ENCODE peak calls at places on chromosome 1, in seven cellular contexts. Y is mammary epithelial cell, O is GM04503, E is C1 segment of cervical spinal cord, W is SJSA1, I is H9, U is NCI-H2081. P is an unnamed sample.

GRCh38 chr1:195590649-195591048 is 1017.6 kb downstream of the KCNT2 start:
- DNase-seq in Y (no peak), I (no peak), O (no peak), U (no peak), E (no peak), W (no peak), P (no peak)

GRCh38 chr1:159071970-159072582 is 4.5 kb downstream of the AIM2 start:
- DNase-seq in I (no peak), Y (peak; percentile 46), U (peak; percentile 45), E (no peak), W (peak; percentile 22), O (no peak), P (no peak)

GRCh38 chr1:14842891-14843290 is 244.4 kb downstream of the KAZN start:
- DNase-seq in U (no peak), Y (peak; percentile 10), I (no peak), E (no peak), W (peak; percentile 87), O (no peak), P (no peak)

GRCh38 chr1:39733161-39733560 is 5.5 kb upstream of the PPIE start:
- DNase-seq in O (no peak), W (no peak), U (no peak), Y (peak; percentile 19), I (no peak), E (no peak), P (peak; percentile 62)

GRCh38 chr1:172068334-172068733 is 227.0 kb downstream of the DNM3 start:
- DNase-seq in W (no peak), Y (no peak), E (no peak), I (no peak), U (no peak), O (no peak), P (no peak)

GRCh38 chr1:66968574-66968973 is 43.8 kb downstream of the MIER1 start:
- DNase-seq in I (no peak), U (no peak), E (no peak), O (no peak), Y (no peak), W (no peak), P (no peak)

GRCh38 chr1:21255284-21255942 is 34.9 kb downstream of the ECE1 start:
- DNase-seq in U (peak; percentile 79), Y (peak; percentile 72), O (peak; percentile 42), W (peak; percentile 84), I (peak; percentile 88), E (peak; percentile 34), P (peak; percentile 79)

GRCh38 chr1:78231477-78231876 is 185.7 kb downstream of the GIPC2 start:
- DNase-seq in W (no peak), O (no peak), U (no peak), I (no peak), Y (no peak), E (no peak), P (no peak)

GRCh38 chr1:179230251-179230650 is 774 bp upstream of the ABL2 start:
- DNase-seq in E (no peak), O (no peak), U (no peak), W (peak; percentile 33), Y (peak; percentile 32), I (no peak), P (no peak)

GRCh38 chr1:234398849-234399381 is 25.7 kb downstream of the COA6 start:
- DNase-seq in Y (peak; percentile 16), U (no peak), I (no peak), E (no peak), O (no peak), W (no peak), P (no peak)

GRCh38 chr1:68977211-68977610 is 480.3 kb upstream of the DEPDC1 start:
- DNase-seq in W (no peak), Y (no peak), U (no peak), E (no peak), O (no peak), I (peak; percentile 40), P (no peak)

GRCh38 chr1:25909062-25909461 is 2.8 kb upstream of the STMN1 start:
- DNase-seq in O (no peak), E (no peak), I (no peak), U (no peak), Y (no peak), W (no peak), P (no peak)

GRCh38 chr1:206797534-206798383 is 25.5 kb upstream of the IL10 start:
- DNase-seq in W (no peak), Y (no peak), U (no peak), I (peak; percentile 65), E (no peak), O (no peak), P (no peak)

GRCh38 chr1:224497714-224498573 is 63.3 kb upstream of the WDR26 start:
- DNase-seq in I (peak; percentile 75), E (no peak), W (peak; percentile 88), Y (peak; percentile 90), U (no peak), O (peak; percentile 65), P (no peak)

GRCh38 chr1:207619833-207620572 is 24.9 kb upstream of the CR1L start:
- DNase-seq in O (peak; percentile 11), Y (peak; percentile 39), E (no peak), U (peak; percentile 55), I (no peak), W (peak; percentile 30), P (no peak)

GRCh38 chr1:243950166-243950565 is 100.1 kb upstream of the AKT3 start:
- DNase-seq in Y (peak; percentile 88), W (peak; percentile 83), O (peak; percentile 47), U (no peak), I (no peak), E (no peak), P (no peak)

GRCh38 chr1:227450489-227450888 is 112.9 kb upstream of the ZNF678 start:
- DNase-seq in I (no peak), Y (no peak), W (no peak), U (no peak), E (no peak), O (no peak), P (no peak)

GRCh38 chr1:168520052-168520751 is 23.6 kb downstream of the XCL2 start:
- DNase-seq in O (no peak), W (no peak), E (no peak), Y (no peak), I (peak; percentile 40), U (no peak), P (no peak)

GRCh38 chr1:26265405-26265804 is 14.5 kb upstream of the SH3BGRL3 start:
- DNase-seq in I (no peak), W (no peak), U (no peak), O (no peak), Y (no peak), E (no peak), P (no peak)

GRCh38 chr1:28887835-28888682 is 26.3 kb upstream of the EPB41 start:
- DNase-seq in U (no peak), W (no peak), Y (no peak), O (no peak), I (peak; percentile 81), E (no peak), P (peak; percentile 49)

GRCh38 chr1:236890152-236891056 is 95.3 kb downstream of the MTR start:
- DNase-seq in Y (no peak), E (no peak), W (no peak), O (no peak), U (no peak), I (no peak), P (no peak)

GRCh38 chr1:40256401-40257084 is 1.5 kb upstream of the ZMPSTE24 start:
- DNase-seq in U (no peak), W (no peak), I (no peak), E (no peak), O (no peak), Y (no peak), P (no peak)

GRCh38 chr1:40630488-40631223 is 34.8 kb downstream of the RIMS3 start:
- DNase-seq in W (no peak), I (peak; percentile 78), E (no peak), Y (no peak), O (no peak), U (peak; percentile 27), P (no peak)

GRCh38 chr1:59128784-59129227 is 168.1 kb upstream of the FGGY start:
- DNase-seq in O (peak; percentile 90), E (no peak), Y (no peak), I (no peak), W (peak; percentile 78), U (no peak), P (no peak)

GRCh38 chr1:68777850-68778249 is 281.0 kb upstream of the DEPDC1 start:
- DNase-seq in E (no peak), W (no peak), O (no peak), I (no peak), U (no peak), Y (no peak), P (no peak)

GRCh38 chr1:157377216-157377821 is 175.0 kb downstream of the FCRL5 start:
- DNase-seq in O (no peak), U (peak; percentile 66), Y (peak; percentile 37), I (peak; percentile 81), W (peak; percentile 61), E (no peak), P (no peak)

P was measured in caudate nucleus.